ENCODE peak calls at places on chromosomes 5 and 9, in nine cellular contexts. Z is stimulated activated CD4-positive, alpha-beta T cell treated with anti-CD3 and anti-CD28 coated beads, TNF-alpha, amount 100 ng/mL, for 1 hour; J is NCI-H774; K is suprapubic skin; S is frontal cortex; H is activated CD4-positive, alpha-beta T cell treated with anti-CD3 and anti-CD28 coated beads, Interleukin-2, amount 10 ng/mL, durations not matched to agents 7 days and 5 days; A is HFFc6; V is right cardiac atrium; M is NT2/D1. N is an unnamed sample.
A peak's percentile ranks its signal among the peaks of the same experiment; 100 is the strongest.

GRCh38 chr5:43785198-43785597 is 182.2 kb downstream of the NNT start:
- DNase-seq in S (no peak), H (no peak), V (peak; percentile 22), Z (no peak), M (no peak), A (no peak), K (no peak), J (no peak), N (no peak)

GRCh38 chr5:147693238-147693637 is 89.3 kb downstream of the JAKMIP2 start:
- DNase-seq in K (no peak), J (no peak), V (no peak), S (no peak), H (no peak), Z (no peak), M (no peak), A (no peak), N (no peak)

GRCh38 chr5:77309140-77309539 is 98.7 kb downstream of the PDE8B start:
- DNase-seq in Z (no peak), M (no peak), V (no peak), A (no peak), S (no peak), J (no peak), K (no peak), H (no peak), N (no peak)

GRCh38 chr5:72452515-72453259 is 54.5 kb downstream of the ZNF366 start:
- DNase-seq in K (peak; percentile 83), J (no peak), S (peak; percentile 13), H (no peak), Z (no peak), A (peak; percentile 58), M (no peak), V (peak; percentile 86), N (no peak)

GRCh38 chr5:137462816-137463520 is 36.2 kb downstream of the SPOCK1 start:
- DNase-seq in H (no peak), Z (no peak), A (no peak), K (no peak), V (no peak), S (no peak), M (no peak), J (no peak), N (no peak)

GRCh38 chr9:36988848-36989247 is 45.2 kb downstream of the PAX5 start:
- DNase-seq in J (no peak), K (no peak), A (no peak), S (no peak), H (no peak), Z (no peak), M (no peak), V (no peak), N (no peak)

GRCh38 chr5:68114641-68115040 is 100.9 kb upstream of the PIK3R1 start:
- DNase-seq in V (no peak), A (peak; percentile 94), H (no peak), M (no peak), J (no peak), Z (no peak), S (no peak), K (no peak), N (no peak)

GRCh38 chr9:123825337-123825736 is 104.6 kb downstream of the DENND1A start:
- DNase-seq in H (no peak), M (peak; percentile 13), V (no peak), S (no peak), A (peak; percentile 12), K (no peak), J (no peak), Z (no peak), N (no peak)

GRCh38 chr5:179176166-179176565 is 116.0 kb downstream of the ZNF354C start:
- DNase-seq in M (no peak), A (no peak), K (no peak), S (no peak), H (no peak), Z (no peak), V (peak; percentile 29), J (no peak), N (no peak)

GRCh38 chr5:33688041-33688980 is 203.5 kb downstream of the ADAMTS12 start:
- DNase-seq in S (no peak), V (no peak), A (no peak), M (no peak), H (no peak), K (no peak), Z (no peak), J (no peak), N (no peak)

GRCh38 chr5:159772698-159773061 is 143.6 kb upstream of the ADRA1B start:
- DNase-seq in H (no peak), Z (no peak), K (no peak), J (no peak), A (no peak), S (no peak), M (no peak), V (no peak), N (no peak)

GRCh38 chr9:28212979-28213378 is 639.7 kb upstream of the C9orf72 start:
- DNase-seq in A (peak; percentile 55), S (no peak), V (no peak), K (no peak), H (no peak), M (no peak), Z (no peak), J (peak; percentile 12), N (no peak)

GRCh38 chr9:135077497-135078200 is 9.8 kb upstream of the OLFM1 start:
- DNase-seq in M (peak; percentile 61), S (no peak), A (peak; percentile 25), K (peak; percentile 79), Z (no peak), V (peak; percentile 73), H (no peak), J (no peak), N (peak; percentile 6)

GRCh38 chr9:96553070-96553469 is 66.6 kb downstream of the CDC14B start:
- DNase-seq in S (no peak), J (no peak), M (no peak), K (no peak), H (no peak), V (no peak), Z (no peak), A (peak; percentile 82), N (no peak)

N was measured in HL-60.